ENCODE peak calls at places on chromosomes 5 and 9, in six cellular contexts. N is left ventricle myocardium inferior, E is SK-N-SH, X is fibroblast of lung, Q is colonic mucosa, H is pancreas. S is an unnamed sample.

GRCh38 chr5:74433255-74434123 is 207.0 kb downstream of the ENC1 start:
- DNase-seq in N (no peak), E (no peak), X (peak; percentile 90), Q (no peak), H (no peak), S (no peak)

GRCh38 chr9:17906204-17906840 is 327.5 kb downstream of the SH3GL2 start:
- DNase-seq in N (no peak), E (peak; percentile 17), X (no peak), Q (peak; percentile 72), H (no peak), S (peak; percentile 31)

GRCh38 chr9:14924821-14925220 is 14.6 kb upstream of the FREM1 start:
- DNase-seq in N (no peak), E (no peak), X (peak; percentile 1), Q (no peak), H (no peak), S (no peak)

GRCh38 chr9:36939214-36939613 is 94.9 kb downstream of the PAX5 start:
- DNase-seq in N (no peak), E (no peak), X (no peak), Q (no peak), H (no peak), S (no peak)

GRCh38 chr9:126618590-126619335 is 5.0 kb downstream of the LMX1B start:
- DNase-seq in N (no peak), E (peak; percentile 55), X (no peak), Q (no peak), H (no peak), S (no peak)

GRCh38 chr9:77819672-77820071 is 171.6 kb upstream of the GNA14 start:
- DNase-seq in N (no peak), E (no peak), X (peak; percentile 41), Q (no peak), H (no peak), S (no peak)

GRCh38 chr5:176611435-176611834 is 1.5 kb upstream of the GPRIN1 start:
- DNase-seq in N (peak; percentile 77), E (no peak), X (peak; percentile 83), Q (peak; percentile 75), H (peak; percentile 80), S (no peak)

GRCh38 chr5:6166698-6167394 is 211.5 kb downstream of the MED10 start:
- DNase-seq in N (no peak), E (no peak), X (no peak), Q (no peak), H (no peak), S (no peak)

GRCh38 chr5:157915638-157916037 is 56.7 kb upstream of the CLINT1 start:
- DNase-seq in N (peak; percentile 93), E (peak; percentile 72), X (peak; percentile 65), Q (peak; percentile 71), H (peak; percentile 92), S (no peak)

GRCh38 chr5:1031306-1031959 is 22.8 kb downstream of the NKD2 start:
- DNase-seq in N (peak; percentile 7), E (peak; percentile 21), X (no peak), Q (no peak), H (no peak), S (no peak)

GRCh38 chr5:170638454-170639220 is 134.8 kb downstream of the KCNIP1 start:
- DNase-seq in N (peak; percentile 50), E (peak; percentile 87), X (peak; percentile 25), Q (peak; percentile 67), H (peak; percentile 72), S (peak; percentile 67)

GRCh38 chr5:120682851-120683250 is 218.8 kb downstream of the PRR16 start:
- DNase-seq in N (no peak), E (no peak), X (peak; percentile 83), Q (no peak), H (no peak), S (no peak)

GRCh38 chr9:98687911-98688310 is 20.8 kb downstream of the GABBR2 start:
- DNase-seq in N (no peak), E (no peak), X (no peak), Q (no peak), H (no peak), S (no peak)

GRCh38 chr5:34624711-34625110 is 31.4 kb upstream of the RAI14 start:
- DNase-seq in N (no peak), E (no peak), X (no peak), Q (no peak), H (no peak), S (no peak)

GRCh38 chr5:168941901-168942300 is 359.0 kb downstream of the SLIT3 start:
- DNase-seq in N (no peak), E (peak; percentile 44), X (no peak), Q (no peak), H (no peak), S (no peak)

GRCh38 chr9:91516781-91517180 is 93.1 kb upstream of the NFIL3 start:
- DNase-seq in N (no peak), E (no peak), X (no peak), Q (no peak), H (no peak), S (no peak)
- TF ChIP-seq CTCF in N (no peak), E (no peak), X (no peak), Q (no peak), H (no peak), S (no peak)

GRCh38 chr5:159206368-159206767 is 3.0 kb downstream of the RNF145 start:
- DNase-seq in N (no peak), E (no peak), X (no peak), Q (no peak), H (no peak), S (no peak)
- H3K4me3 ChIP-seq in N (peak overlapping the region; percentile 93), E (peak overlapping the region; percentile 78), X (peak overlapping the region; percentile 22), Q (peak overlapping the region; percentile 12), H (no peak overlapping the region), S (peak overlapping the region; percentile 65)

GRCh38 chr9:100340224-100340623 is 12.5 kb downstream of the TEX10 start:
- DNase-seq in N (no peak), E (no peak), X (no peak), Q (no peak), H (no peak), S (no peak)
- H3K27ac ChIP-seq in N (no peak overlapping the region), E (no peak overlapping the region), X (no peak overlapping the region), Q (no peak overlapping the region), H (no peak overlapping the region), S (no peak overlapping the region)

DNA sequence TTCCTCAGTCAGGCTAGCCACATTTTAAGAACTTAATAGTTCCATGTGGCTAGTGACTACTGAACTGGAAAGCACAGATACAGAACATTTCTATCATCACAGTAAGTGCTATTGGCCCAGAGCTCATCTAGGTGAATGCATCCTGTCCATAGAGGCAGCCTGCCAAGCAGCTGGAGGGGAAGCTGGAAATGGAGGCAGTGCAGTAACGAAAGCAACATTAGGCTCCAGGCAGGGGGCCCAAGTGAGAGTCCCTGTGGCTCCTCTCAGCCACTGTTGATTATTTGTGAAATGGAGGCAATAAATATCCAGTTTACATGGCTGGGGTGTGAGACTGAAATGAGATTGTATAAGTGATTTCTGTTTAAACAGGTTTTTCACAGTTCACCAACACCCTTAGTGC is 227.2 kb upstream of the KLF9 start:
- DNase-seq in N (no peak), E (no peak), X (no peak), Q (no peak), H (no peak), S (no peak)
- TF ChIP-seq CTCF in N (no peak), E (no peak), X (no peak), Q (no peak), H (no peak), S (no peak)

GRCh38 chr9:137088121-137088520 is 1.3 kb downstream of the MAN1B1 start:
- DNase-seq in N (no peak), E (no peak), X (no peak), Q (no peak), H (no peak), S (no peak)
- H3K4me3 ChIP-seq in N (peak overlapping the region; percentile 89), E (no peak overlapping the region), X (no peak overlapping the region), Q (no peak overlapping the region), H (no peak overlapping the region), S (no peak overlapping the region)

GRCh38 chr5:58399951-58400350 is 59.9 kb downstream of the PLK2 start:
- DNase-seq in N (no peak), E (no peak), X (no peak), Q (no peak), H (no peak), S (no peak)

GRCh38 chr5:58404734-58405133 is 55.2 kb downstream of the PLK2 start:
- DNase-seq in N (no peak), E (no peak), X (peak; percentile 5), Q (no peak), H (no peak), S (no peak)

GRCh38 chr5:58403822-58404433 is 56.0 kb downstream of the PLK2 start:
- DNase-seq in N (no peak), E (no peak), X (no peak), Q (no peak), H (no peak), S (no peak)

GRCh38 chr5:58401701-58402100 is 58.2 kb downstream of the PLK2 start:
- DNase-seq in N (no peak), E (no peak), X (no peak), Q (no peak), H (no peak), S (no peak)

GRCh38 chr5:58400737-58401136 is 59.1 kb downstream of the PLK2 start:
- DNase-seq in N (no peak), E (no peak), X (no peak), Q (no peak), H (no peak), S (no peak)
- H3K27ac ChIP-seq in N (peak overlapping the region; percentile 55), E (no peak overlapping the region), X (no peak overlapping the region), Q (no peak overlapping the region), H (no peak overlapping the region), S (no peak overlapping the region)

GRCh38 chr5:43041669-43042175 is 1.6 kb upstream of the ANXA2R start:
- DNase-seq in N (no peak), E (no peak), X (peak; percentile 91), Q (peak; percentile 64), H (peak; percentile 61), S (no peak)

GRCh38 chr5:43043400-43043756 is 3.3 kb upstream of the ANXA2R start:
- DNase-seq in N (no peak), E (no peak), X (no peak), Q (no peak), H (no peak), S (no peak)

GRCh38 chr5:43044181-43044914 is 4.2 kb upstream of the ANXA2R start:
- DNase-seq in N (no peak), E (no peak), X (peak; percentile 76), Q (no peak), H (no peak), S (no peak)

GRCh38 chr5:43042176-43042625 is 2.1 kb upstream of the ANXA2R start:
- DNase-seq in N (peak; percentile 73), E (peak; percentile 68), X (peak; percentile 79), Q (peak; percentile 68), H (peak; percentile 74), S (peak; percentile 45)

GRCh38 chr5:43042626-43043399 is 2.7 kb upstream of the ANXA2R start:
- DNase-seq in N (peak; percentile 68), E (peak; percentile 35), X (peak; percentile 80), Q (peak; percentile 69), H (peak; percentile 62), S (no peak)
- TF ChIP-seq CTCF in N (no peak), E (peak; percentile 25), X (peak; percentile 1), Q (no peak), H (no peak), S (no peak)